ENCODE peak calls at places on chromosomes 16 and 17, in four cellular contexts. V is AG10803, G is neural progenitor cell, E is cardiac muscle cell. M is an unnamed sample.

GRCh38 chr17:54992797-54993639 is 24.5 kb downstream of the STXBP4 start:
- DNase-seq in V (peak; percentile 57), G (peak; percentile 63), E (peak; percentile 63), M (peak; percentile 68)

GRCh38 chr16:15993946-15994665 is 44.7 kb downstream of the ABCC1 start:
- DNase-seq in V (peak; percentile 64), G (no peak), E (peak; percentile 54), M (peak; percentile 72)

GRCh38 chr17:80513201-80513600 is 31.4 kb upstream of the RPTOR start:
- DNase-seq in V (no peak), G (no peak), E (no peak), M (no peak)

GRCh38 chr16:51243836-51244483 is 92.9 kb upstream of the SALL1 start:
- DNase-seq in V (no peak), G (no peak), E (peak; percentile 27), M (no peak)

GRCh38 chr17:83006515-83007455 is 72.6 kb upstream of the METRNL start:
- DNase-seq in V (peak; percentile 38), G (no peak), E (no peak), M (no peak)

GRCh38 chr17:72388765-72389473 is 268.1 kb downstream of the SOX9 start:
- DNase-seq in V (no peak), G (no peak), E (peak; percentile 33), M (peak; percentile 65)

GRCh38 chr16:54442864-54443263 is 156.3 kb upstream of the IRX3 start:
- DNase-seq in V (no peak), G (no peak), E (no peak), M (no peak)

GRCh38 chr16:78277374-78277773 is 177.9 kb downstream of the WWOX start:
- DNase-seq in V (no peak), G (peak; percentile 18), E (no peak), M (no peak)

GRCh38 chr16:64738321-64738960 is 383.4 kb downstream of the CDH11 start:
- DNase-seq in V (peak; percentile 89), G (no peak), E (peak; percentile 75), M (peak; percentile 51)

GRCh38 chr16:22216191-22216831 is 10.2 kb downstream of the EEF2K start:
- DNase-seq in V (peak; percentile 54), G (no peak), E (peak; percentile 62), M (peak; percentile 74)

GRCh38 chr17:36721560-36722120 is 120.3 kb downstream of the MRM1 start:
- DNase-seq in V (no peak), G (no peak), E (no peak), M (no peak)

GRCh38 chr17:82876602-82877391 is 37.0 kb upstream of the ZNF750 start:
- DNase-seq in V (peak; percentile 83), G (peak; percentile 71), E (peak; percentile 81), M (peak; percentile 91)

GRCh38 chr17:82234211-82235055 is 5.6 kb downstream of the SLC16A3 start:
- DNase-seq in V (no peak), G (no peak), E (no peak), M (no peak)

DNA sequence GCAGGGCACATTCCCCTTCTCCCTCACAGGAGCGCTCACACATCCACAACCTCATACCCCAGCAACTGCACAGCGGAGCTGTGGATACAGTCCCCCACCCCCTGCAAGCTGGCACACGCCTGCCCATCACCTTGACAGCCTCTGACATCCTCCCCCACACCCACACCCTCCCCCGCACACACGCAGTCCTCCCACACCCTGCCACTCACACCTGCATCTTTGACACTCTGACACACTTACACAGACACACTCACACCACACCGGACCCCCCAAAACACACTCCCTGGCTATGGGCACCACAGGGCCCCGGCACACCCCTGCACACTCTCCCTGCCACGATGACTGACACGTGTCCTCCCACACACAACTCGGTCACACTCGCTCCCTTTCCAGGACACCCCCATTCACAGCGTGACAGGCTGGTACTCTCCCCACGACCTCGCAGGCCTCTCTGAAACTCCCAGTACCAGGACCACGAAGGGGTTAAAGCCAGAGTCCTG is 531 bp upstream of the PPP1R1B start:
- DNase-seq in V (no peak), G (no peak), E (no peak), M (no peak)
- H3K4me3 ChIP-seq in V (no peak overlapping the region), G (peak overlapping the region; percentile 67), E (no peak overlapping the region), M (no peak overlapping the region)

GRCh38 chr17:64387545-64388171 is 3.0 kb downstream of the PECAM1 start:
- DNase-seq in V (no peak), G (no peak), E (no peak), M (no peak)
- H3K4me3 ChIP-seq in V (no peak overlapping the region), G (no peak overlapping the region), E (no peak overlapping the region), M (no peak overlapping the region)

DNA sequence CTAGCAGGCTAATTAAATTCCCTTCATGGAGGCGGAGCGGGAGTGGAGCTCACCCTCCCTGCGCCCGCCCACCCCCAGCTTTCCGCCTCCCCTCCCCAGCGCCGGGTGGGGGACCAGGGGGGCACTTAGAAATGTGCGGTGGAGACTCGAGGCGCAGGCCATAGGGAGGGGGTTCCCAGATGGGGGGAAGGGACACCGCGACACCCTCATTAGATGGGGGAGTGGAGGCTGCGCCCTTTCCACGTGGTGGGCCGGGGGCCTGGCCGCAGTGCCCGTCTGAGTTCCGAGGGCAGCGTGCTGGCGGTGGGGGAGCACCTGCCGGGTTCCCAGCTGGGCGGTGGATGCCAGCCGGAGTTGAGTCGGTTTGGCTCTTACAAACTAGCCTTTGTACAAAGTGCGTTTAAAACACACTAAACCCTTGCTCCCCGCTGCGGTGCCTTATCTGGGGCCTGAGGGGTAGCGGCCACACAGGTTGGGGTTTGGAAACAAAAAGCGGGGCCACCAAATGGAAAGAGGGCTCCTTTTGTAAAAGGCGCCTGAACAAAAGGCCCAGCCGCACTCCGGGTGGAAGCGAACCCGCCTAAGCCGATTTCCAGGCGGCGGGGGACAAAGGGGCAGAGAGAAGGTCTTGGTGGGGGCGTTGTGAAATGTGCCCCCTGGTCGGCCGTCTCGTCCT is 1.4 kb downstream of the GSE1 start:
- DNase-seq in V (no peak), G (peak; percentile 94), E (no peak), M (no peak)
- H3K4me3 ChIP-seq in V (peak overlapping the region; percentile 65), G (peak overlapping the region; percentile 73), E (peak overlapping the region; percentile 75), M (no peak overlapping the region)

GRCh38 chr16:68823401-68823800 is 19.9 kb upstream of the TANGO6 start:
- DNase-seq in V (peak; percentile 96), G (peak; percentile 60), E (peak; percentile 87), M (peak; percentile 74)
- H3K4me3 ChIP-seq in V (peak overlapping the region; percentile 41), G (no peak overlapping the region), E (no peak overlapping the region), M (peak overlapping the region; percentile 31)

GRCh38 chr16:86730086-86730485 is 151.7 kb downstream of the FOXL1 start:
- DNase-seq in V (no peak), G (no peak), E (no peak), M (no peak)

GRCh38 chr16:86733526-86734254 is 155.3 kb downstream of the FOXL1 start:
- DNase-seq in V (no peak), G (peak; percentile 41), E (no peak), M (no peak)

GRCh38 chr16:86730597-86730996 is 152.2 kb downstream of the FOXL1 start:
- DNase-seq in V (no peak), G (no peak), E (no peak), M (no peak)

GRCh38 chr16:86734559-86735480 is 156.5 kb downstream of the FOXL1 start:
- DNase-seq in V (no peak), G (no peak), E (peak; percentile 51), M (no peak)

GRCh38 chr16:86732621-86733297 is 154.4 kb downstream of the FOXL1 start:
- DNase-seq in V (peak; percentile 18), G (peak; percentile 81), E (peak; percentile 40), M (peak; percentile 29)
- H3K4me3 ChIP-seq in V (no peak overlapping the region), G (peak overlapping the region; percentile 1), E (no peak overlapping the region), M (no peak overlapping the region)

GRCh38 chr17:17832040-17832363 is 4.8 kb downstream of the SREBF1 start:
- DNase-seq in V (no peak), G (no peak), E (no peak), M (no peak)
- H3K4me3 ChIP-seq in V (no peak overlapping the region), G (no peak overlapping the region), E (no peak overlapping the region), M (no peak overlapping the region)

M was measured in foreskin fibroblast.